ENCODE peak calls at places on chromosome 7, in nine cellular contexts. One of them, this sample, is unnamed.

GRCh38 chr7:123533929-123534382 is 439 bp downstream of the IQUB start:
- DNase-seq in AG20443: no peak
- DNase-seq in lower lobe of right lung: no peak
- DNase-seq in C1 segment of cervical spinal cord: peak
- DNase-seq in natural killer cell treated with Interleukin-12 subunit alpha and Interleukin-12 subunit beta and Interleukin-15 and Interleukin-18, amount 100 ng/mL, for 72 hours: no peak
- DNase-seq in NCI-H2081: peak
- DNase-seq in memory B cell: peak
- DNase-seq in GM23338: no peak
- DNase-seq in AML-193: no peak
- DNase-seq in this sample: no peak

GRCh38 chr7:19448091-19448490 is 260.7 kb downstream of the POLR1F start:
- DNase-seq in AG20443: no peak
- DNase-seq in lower lobe of right lung: no peak
- DNase-seq in C1 segment of cervical spinal cord: no peak
- DNase-seq in natural killer cell treated with Interleukin-12 subunit alpha and Interleukin-12 subunit beta and Interleukin-15 and Interleukin-18, amount 100 ng/mL, for 72 hours: no peak
- DNase-seq in NCI-H2081: no peak
- DNase-seq in memory B cell: no peak
- DNase-seq in GM23338: no peak
- DNase-seq in AML-193: no peak
- DNase-seq in this sample: no peak

GRCh38 chr7:141242568-141242967 is 168.7 kb downstream of the TMEM178B start:
- DNase-seq in AG20443: no peak
- DNase-seq in lower lobe of right lung: no peak
- DNase-seq in C1 segment of cervical spinal cord: no peak
- DNase-seq in natural killer cell treated with Interleukin-12 subunit alpha and Interleukin-12 subunit beta and Interleukin-15 and Interleukin-18, amount 100 ng/mL, for 72 hours: no peak
- DNase-seq in NCI-H2081: no peak
- DNase-seq in memory B cell: no peak
- DNase-seq in GM23338: no peak
- DNase-seq in AML-193: no peak
- DNase-seq in this sample: no peak

GRCh38 chr7:91030680-91031079 is 233.6 kb upstream of the FZD1 start:
- DNase-seq in AG20443: no peak
- DNase-seq in lower lobe of right lung: no peak
- DNase-seq in C1 segment of cervical spinal cord: no peak
- DNase-seq in natural killer cell treated with Interleukin-12 subunit alpha and Interleukin-12 subunit beta and Interleukin-15 and Interleukin-18, amount 100 ng/mL, for 72 hours: no peak
- DNase-seq in NCI-H2081: no peak
- DNase-seq in memory B cell: no peak
- DNase-seq in GM23338: no peak
- DNase-seq in AML-193: no peak
- DNase-seq in this sample: no peak

GRCh38 chr7:84912993-84913635 is 273.7 kb downstream of the SEMA3D start:
- DNase-seq in AG20443: no peak
- DNase-seq in lower lobe of right lung: no peak
- DNase-seq in C1 segment of cervical spinal cord: no peak
- DNase-seq in natural killer cell treated with Interleukin-12 subunit alpha and Interleukin-12 subunit beta and Interleukin-15 and Interleukin-18, amount 100 ng/mL, for 72 hours: no peak
- DNase-seq in NCI-H2081: no peak
- DNase-seq in memory B cell: no peak
- DNase-seq in GM23338: peak
- DNase-seq in AML-193: no peak
- DNase-seq in this sample: no peak

GRCh38 chr7:143042159-143042820 is 9.9 kb upstream of the OR6V1 start:
- DNase-seq in AG20443: no peak
- DNase-seq in lower lobe of right lung: no peak
- DNase-seq in C1 segment of cervical spinal cord: no peak
- DNase-seq in natural killer cell treated with Interleukin-12 subunit alpha and Interleukin-12 subunit beta and Interleukin-15 and Interleukin-18, amount 100 ng/mL, for 72 hours: no peak
- DNase-seq in NCI-H2081: no peak
- DNase-seq in memory B cell: no peak
- DNase-seq in GM23338: peak
- DNase-seq in AML-193: no peak
- DNase-seq in this sample: no peak

GRCh38 chr7:95126053-95126709 is 198.2 kb downstream of the PON1 start:
- DNase-seq in AG20443: no peak
- DNase-seq in lower lobe of right lung: no peak
- DNase-seq in C1 segment of cervical spinal cord: no peak
- DNase-seq in natural killer cell treated with Interleukin-12 subunit alpha and Interleukin-12 subunit beta and Interleukin-15 and Interleukin-18, amount 100 ng/mL, for 72 hours: no peak
- DNase-seq in NCI-H2081: peak
- DNase-seq in memory B cell: no peak
- DNase-seq in GM23338: no peak
- DNase-seq in AML-193: no peak
- DNase-seq in this sample: no peak

GRCh38 chr7:134905375-134905774 is 80.9 kb upstream of the AGBL3 start:
- DNase-seq in AG20443: peak
- DNase-seq in lower lobe of right lung: no peak
- DNase-seq in C1 segment of cervical spinal cord: no peak
- DNase-seq in natural killer cell treated with Interleukin-12 subunit alpha and Interleukin-12 subunit beta and Interleukin-15 and Interleukin-18, amount 100 ng/mL, for 72 hours: no peak
- DNase-seq in NCI-H2081: no peak
- DNase-seq in memory B cell: no peak
- DNase-seq in GM23338: no peak
- DNase-seq in AML-193: no peak
- DNase-seq in this sample: peak

GRCh38 chr7:73822319-73823173 is 8.2 kb upstream of the CLDN4 start:
- DNase-seq in AG20443: peak
- DNase-seq in lower lobe of right lung: no peak
- DNase-seq in C1 segment of cervical spinal cord: no peak
- DNase-seq in natural killer cell treated with Interleukin-12 subunit alpha and Interleukin-12 subunit beta and Interleukin-15 and Interleukin-18, amount 100 ng/mL, for 72 hours: no peak
- DNase-seq in NCI-H2081: no peak
- DNase-seq in memory B cell: no peak
- DNase-seq in GM23338: no peak
- DNase-seq in AML-193: no peak
- DNase-seq in this sample: peak

GRCh38 chr7:140403878-140404564 is at the start of gene RAB19:
- DNase-seq in AG20443: no peak
- DNase-seq in lower lobe of right lung: peak
- DNase-seq in C1 segment of cervical spinal cord: no peak
- DNase-seq in natural killer cell treated with Interleukin-12 subunit alpha and Interleukin-12 subunit beta and Interleukin-15 and Interleukin-18, amount 100 ng/mL, for 72 hours: no peak
- DNase-seq in NCI-H2081: peak
- DNase-seq in memory B cell: peak
- DNase-seq in GM23338: peak
- DNase-seq in AML-193: no peak
- DNase-seq in this sample: no peak

GRCh38 chr7:106365252-106366005 is 80.6 kb upstream of the NAMPT start:
- DNase-seq in AG20443: no peak
- DNase-seq in lower lobe of right lung: peak
- DNase-seq in C1 segment of cervical spinal cord: no peak
- DNase-seq in natural killer cell treated with Interleukin-12 subunit alpha and Interleukin-12 subunit beta and Interleukin-15 and Interleukin-18, amount 100 ng/mL, for 72 hours: no peak
- DNase-seq in NCI-H2081: no peak
- DNase-seq in memory B cell: no peak
- DNase-seq in GM23338: no peak
- DNase-seq in AML-193: peak
- DNase-seq in this sample: no peak

GRCh38 chr7:3436746-3437145 is 135.7 kb downstream of the SDK1 start:
- DNase-seq in AG20443: no peak
- DNase-seq in lower lobe of right lung: no peak
- DNase-seq in C1 segment of cervical spinal cord: no peak
- DNase-seq in natural killer cell treated with Interleukin-12 subunit alpha and Interleukin-12 subunit beta and Interleukin-15 and Interleukin-18, amount 100 ng/mL, for 72 hours: no peak
- DNase-seq in NCI-H2081: no peak
- DNase-seq in memory B cell: no peak
- DNase-seq in GM23338: no peak
- DNase-seq in AML-193: no peak
- DNase-seq in this sample: no peak

GRCh38 chr7:116231543-116232401 is 21.4 kb downstream of the TES start:
- DNase-seq in AG20443: no peak
- DNase-seq in lower lobe of right lung: no peak
- DNase-seq in C1 segment of cervical spinal cord: no peak
- DNase-seq in natural killer cell treated with Interleukin-12 subunit alpha and Interleukin-12 subunit beta and Interleukin-15 and Interleukin-18, amount 100 ng/mL, for 72 hours: no peak
- DNase-seq in NCI-H2081: no peak
- DNase-seq in memory B cell: no peak
- DNase-seq in GM23338: no peak
- DNase-seq in AML-193: no peak
- DNase-seq in this sample: peak

GRCh38 chr7:95971716-95972115 is 199.4 kb downstream of the DYNC1I1 start:
- DNase-seq in AG20443: no peak
- DNase-seq in lower lobe of right lung: no peak
- DNase-seq in C1 segment of cervical spinal cord: no peak
- DNase-seq in natural killer cell treated with Interleukin-12 subunit alpha and Interleukin-12 subunit beta and Interleukin-15 and Interleukin-18, amount 100 ng/mL, for 72 hours: no peak
- DNase-seq in NCI-H2081: no peak
- DNase-seq in memory B cell: no peak
- DNase-seq in GM23338: no peak
- DNase-seq in AML-193: no peak
- DNase-seq in this sample: no peak

GRCh38 chr7:151327659-151328058 is 14.0 kb upstream of the NUB1 start:
- DNase-seq in AG20443: no peak
- DNase-seq in lower lobe of right lung: no peak
- DNase-seq in C1 segment of cervical spinal cord: no peak
- DNase-seq in natural killer cell treated with Interleukin-12 subunit alpha and Interleukin-12 subunit beta and Interleukin-15 and Interleukin-18, amount 100 ng/mL, for 72 hours: no peak
- DNase-seq in NCI-H2081: no peak
- DNase-seq in memory B cell: no peak
- DNase-seq in GM23338: no peak
- DNase-seq in AML-193: no peak
- DNase-seq in this sample: peak

GRCh38 chr7:149500910-149501309 is 3.3 kb upstream of the ZNF746 start:
- DNase-seq in AG20443: no peak
- DNase-seq in lower lobe of right lung: no peak
- DNase-seq in C1 segment of cervical spinal cord: no peak
- DNase-seq in natural killer cell treated with Interleukin-12 subunit alpha and Interleukin-12 subunit beta and Interleukin-15 and Interleukin-18, amount 100 ng/mL, for 72 hours: no peak
- DNase-seq in NCI-H2081: no peak
- DNase-seq in memory B cell: no peak
- DNase-seq in GM23338: no peak
- DNase-seq in AML-193: no peak
- DNase-seq in this sample: no peak

GRCh38 chr7:81560708-81561107 is 209.1 kb downstream of the HGF start:
- DNase-seq in AG20443: no peak
- DNase-seq in lower lobe of right lung: no peak
- DNase-seq in C1 segment of cervical spinal cord: no peak
- DNase-seq in natural killer cell treated with Interleukin-12 subunit alpha and Interleukin-12 subunit beta and Interleukin-15 and Interleukin-18, amount 100 ng/mL, for 72 hours: no peak
- DNase-seq in NCI-H2081: no peak
- DNase-seq in memory B cell: no peak
- DNase-seq in GM23338: no peak
- DNase-seq in AML-193: no peak
- DNase-seq in this sample: no peak

GRCh38 chr7:139842414-139843210 is 13.5 kb downstream of the TBXAS1 start:
- DNase-seq in AG20443: no peak
- DNase-seq in lower lobe of right lung: no peak
- DNase-seq in C1 segment of cervical spinal cord: no peak
- DNase-seq in natural killer cell treated with Interleukin-12 subunit alpha and Interleukin-12 subunit beta and Interleukin-15 and Interleukin-18, amount 100 ng/mL, for 72 hours: peak
- DNase-seq in NCI-H2081: no peak
- DNase-seq in memory B cell: peak
- DNase-seq in GM23338: no peak
- DNase-seq in AML-193: no peak
- DNase-seq in this sample: no peak

GRCh38 chr7:47518827-47519226 is 63.1 kb downstream of the TNS3 start:
- DNase-seq in AG20443: peak
- DNase-seq in lower lobe of right lung: no peak
- DNase-seq in C1 segment of cervical spinal cord: no peak
- DNase-seq in natural killer cell treated with Interleukin-12 subunit alpha and Interleukin-12 subunit beta and Interleukin-15 and Interleukin-18, amount 100 ng/mL, for 72 hours: no peak
- DNase-seq in NCI-H2081: no peak
- DNase-seq in memory B cell: no peak
- DNase-seq in GM23338: no peak
- DNase-seq in AML-193: no peak
- DNase-seq in this sample: peak

GRCh38 chr7:27031289-27032172 is 64.3 kb downstream of the HOXA1 start:
- DNase-seq in AG20443: peak
- DNase-seq in lower lobe of right lung: no peak
- DNase-seq in C1 segment of cervical spinal cord: no peak
- DNase-seq in natural killer cell treated with Interleukin-12 subunit alpha and Interleukin-12 subunit beta and Interleukin-15 and Interleukin-18, amount 100 ng/mL, for 72 hours: no peak
- DNase-seq in NCI-H2081: no peak
- DNase-seq in memory B cell: peak
- DNase-seq in GM23338: no peak
- DNase-seq in AML-193: peak
- DNase-seq in this sample: peak